ENCODE peak calls at places on chromosome 9, in eight cellular contexts. K is endothelial cell; Q is GM19239; V is HuH-7.5; O is NCI-H1092 treated with DMSO at 0.1 percent for 48 hours; H is CD8-positive, alpha-beta memory T cell; X is A172; T is left cardiac atrium. Z is an unnamed sample.

GRCh38 chr9:129126789-129127618 is 15.8 kb downstream of the PTPA start:
- DNase-seq in K (no peak), Q (no peak), V (no peak), O (no peak), H (no peak), X (no peak), T (no peak), Z (no peak)

GRCh38 chr9:96186601-96187011 is 115.4 kb downstream of the HSD17B3 start:
- DNase-seq in K (peak), Q (no peak), V (no peak), O (no peak), H (no peak), X (no peak), T (no peak), Z (no peak)

GRCh38 chr9:134163374-134164196 is 779 bp downstream of the RNU6ATAC start:
- DNase-seq in K (peak), Q (peak), V (peak), O (no peak), H (peak), X (no peak), T (peak), Z (peak)

GRCh38 chr9:37618817-37619216 is 26.4 kb upstream of the TOMM5 start:
- DNase-seq in K (no peak), Q (no peak), V (no peak), O (no peak), H (no peak), X (peak), T (no peak), Z (no peak)

GRCh38 chr9:28120241-28121025 is 547.2 kb upstream of the C9orf72 start:
- DNase-seq in K (no peak), Q (no peak), V (no peak), O (peak), H (no peak), X (no peak), T (no peak), Z (no peak)

GRCh38 chr9:134214395-134214765 is 50.0 kb upstream of the RNU6ATAC start:
- DNase-seq in K (no peak), Q (no peak), V (no peak), O (no peak), H (no peak), X (no peak), T (peak), Z (no peak)

GRCh38 chr9:123686131-123686848 is 243.6 kb downstream of the DENND1A start:
- DNase-seq in K (no peak), Q (no peak), V (no peak), O (peak), H (no peak), X (peak), T (peak), Z (no peak)

GRCh38 chr9:91151014-91151740 is 210.5 kb downstream of the AUH start:
- DNase-seq in K (no peak), Q (peak), V (no peak), O (no peak), H (peak), X (peak), T (no peak), Z (no peak)

GRCh38 chr9:98231770-98232478 is 23.5 kb downstream of the TBC1D2 start:
- DNase-seq in K (no peak), Q (no peak), V (no peak), O (no peak), H (no peak), X (peak), T (no peak), Z (peak)

GRCh38 chr9:14616188-14616982 is 76.8 kb downstream of the ZDHHC21 start:
- DNase-seq in K (no peak), Q (peak), V (no peak), O (peak), H (peak), X (peak), T (no peak), Z (no peak)

GRCh38 chr9:96436063-96436455 is 13.9 kb upstream of the HABP4 start:
- DNase-seq in K (no peak), Q (no peak), V (no peak), O (no peak), H (no peak), X (no peak), T (no peak), Z (no peak)

GRCh38 chr9:34717996-34718614 is 8.2 kb upstream of the CCL21 start:
- DNase-seq in K (no peak), Q (no peak), V (no peak), O (no peak), H (no peak), X (no peak), T (no peak), Z (no peak)

GRCh38 chr9:126705311-126705766 is 91.6 kb downstream of the LMX1B start:
- DNase-seq in K (peak), Q (peak), V (peak), O (peak), H (peak), X (peak), T (peak), Z (peak)

GRCh38 chr9:132008184-132008781 is 71.4 kb downstream of the MED27 start:
- DNase-seq in K (no peak), Q (no peak), V (no peak), O (no peak), H (no peak), X (peak), T (no peak), Z (no peak)

GRCh38 chr9:14331120-14331519 is 17.2 kb upstream of the NFIB start:
- DNase-seq in K (no peak), Q (no peak), V (no peak), O (no peak), H (no peak), X (no peak), T (no peak), Z (no peak)

GRCh38 chr9:94908041-94908563 is 181.6 kb downstream of the AOPEP start:
- DNase-seq in K (no peak), Q (no peak), V (no peak), O (no peak), H (peak), X (no peak), T (no peak), Z (no peak)

GRCh38 chr9:5999443-6000104 is 15.8 kb downstream of the RANBP6 start:
- DNase-seq in K (no peak), Q (no peak), V (no peak), O (no peak), H (no peak), X (no peak), T (no peak), Z (no peak)

Z was measured in posterior cingulate gyrus.